ENCODE peak calls at places on chromosomes 4 and X, in seven cellular contexts. V, O, B, U, Z, S and X are unnamed samples.

GRCh38 chr4:40475609-40476008 is 140.5 kb downstream of the CHRNA9 start:
- DNase-seq in V (no peak), O (no peak), B (no peak), U (no peak), Z (no peak), S (no peak), X (no peak)

GRCh38 chr4:3628868-3629175 is 96.6 kb upstream of the LRPAP1 start:
- DNase-seq in V (no peak), O (no peak), B (no peak), U (no peak), Z (no peak), S (no peak), X (no peak)

GRCh38 chrX:110944323-110944761 is 148.7 kb upstream of the CHRDL1 start:
- DNase-seq in V (no peak), O (peak), B (no peak), U (no peak), Z (no peak), S (no peak), X (no peak)

GRCh38 chrX:16022580-16023170 is 100.7 kb upstream of the GRPR start:
- DNase-seq in V (peak), O (no peak), B (peak), U (no peak), Z (peak), S (no peak), X (no peak)

GRCh38 chr4:145176641-145177432 is 3.6 kb downstream of the OTUD4 start:
- DNase-seq in V (no peak), O (no peak), B (no peak), U (no peak), Z (no peak), S (no peak), X (no peak)

GRCh38 chr4:156948133-156948532 is 23.5 kb downstream of the PDGFC start:
- DNase-seq in V (no peak), O (no peak), B (peak), U (no peak), Z (no peak), S (no peak), X (no peak)

GRCh38 chr4:47468686-47469365 is 5.3 kb upstream of the COMMD8 start:
- DNase-seq in V (no peak), O (no peak), B (peak), U (no peak), Z (peak), S (no peak), X (no peak)

GRCh38 chr4:85019411-85019810 is 52.9 kb upstream of the WDFY3 start:
- DNase-seq in V (no peak), O (no peak), B (no peak), U (no peak), Z (no peak), S (no peak), X (no peak)

GRCh38 chrX:118973389-118974087 is 880 bp upstream of the LONRF3 start:
- DNase-seq in V (no peak), O (no peak), B (no peak), U (peak), Z (no peak), S (no peak), X (no peak)

GRCh38 chr4:181569553-181569952 is 673.6 kb upstream of the TENM3 start:
- DNase-seq in V (peak), O (no peak), B (peak), U (no peak), Z (peak), S (no peak), X (no peak)

GRCh38 chr4:22869235-22869634 is 176.5 kb downstream of the GBA3 start:
- DNase-seq in V (no peak), O (no peak), B (no peak), U (no peak), Z (no peak), S (no peak), X (no peak)

GRCh38 chrX:118718737-118719136 is 8.7 kb upstream of the IL13RA1 start:
- DNase-seq in V (no peak), O (no peak), B (no peak), U (no peak), Z (no peak), S (no peak), X (no peak)

GRCh38 chr4:168076989-168077725 is 15.2 kb upstream of the ANXA10 start:
- DNase-seq in V (peak), O (peak), B (peak), U (no peak), Z (peak), S (peak), X (peak)

GRCh38 chr4:176052744-176053143 is 12.9 kb upstream of the WDR17 start:
- DNase-seq in V (no peak), O (no peak), B (no peak), U (no peak), Z (no peak), S (no peak), X (no peak)

GRCh38 chr4:185591679-185592141 is 56.4 kb upstream of the PDLIM3 start:
- DNase-seq in V (no peak), O (no peak), B (peak), U (no peak), Z (no peak), S (no peak), X (no peak)

GRCh38 chrX:134520860-134521390 is 61.0 kb downstream of the HPRT1 start:
- DNase-seq in V (peak), O (no peak), B (peak), U (no peak), Z (peak), S (no peak), X (peak)

GRCh38 chr4:109611045-109611616 is 51.1 kb downstream of the MCUB start:
- DNase-seq in V (no peak), O (no peak), B (peak), U (no peak), Z (peak), S (no peak), X (no peak)

GRCh38 chrX:118221257-118221656 is 104.6 kb upstream of the KLHL13 start:
- DNase-seq in V (no peak), O (no peak), B (no peak), U (no peak), Z (no peak), S (no peak), X (no peak)

GRCh38 chr4:112881842-112882241 is 167.6 kb upstream of the ANK2 start:
- DNase-seq in V (no peak), O (no peak), B (peak), U (no peak), Z (no peak), S (no peak), X (no peak)

GRCh38 chrX:87409113-87409841 is 108.3 kb upstream of the KLHL4 start:
- DNase-seq in V (peak), O (no peak), B (peak), U (peak), Z (no peak), S (peak), X (no peak)

GRCh38 chr4:141132689-141133145 is 552 bp downstream of the RNF150 start:
- DNase-seq in V (peak), O (no peak), B (peak), U (peak), Z (no peak), S (no peak), X (peak)

GRCh38 chrX:133269168-133269567 is 51.0 kb upstream of the TFDP3 start:
- DNase-seq in V (no peak), O (no peak), B (no peak), U (no peak), Z (no peak), S (no peak), X (no peak)

GRCh38 chrX:39725928-39726619 is 371.7 kb downstream of the BCOR start:
- DNase-seq in V (peak), O (no peak), B (peak), U (no peak), Z (peak), S (no peak), X (no peak)

GRCh38 chrX:103687696-103688191 is 1.2 kb upstream of the MORF4L2 start:
- DNase-seq in V (peak), O (peak), B (peak), U (peak), Z (peak), S (peak), X (peak)

GRCh38 chr4:1872918-1873269 is 1.7 kb downstream of the NSD2 start:
- DNase-seq in V (no peak), O (no peak), B (peak), U (no peak), Z (peak), S (no peak), X (no peak)

GRCh38 chr4:54076673-54077072 is 12.3 kb upstream of the CHIC2 start:
- DNase-seq in V (no peak), O (no peak), B (no peak), U (no peak), Z (no peak), S (no peak), X (no peak)

GRCh38 chr4:38075370-38076152 is 115.4 kb downstream of the PTTG2 start:
- DNase-seq in V (peak), O (no peak), B (no peak), U (no peak), Z (peak), S (no peak), X (no peak)

GRCh38 chr4:122633211-122633610 is 12.3 kb upstream of the IL21 start:
- DNase-seq in V (no peak), O (no peak), B (no peak), U (no peak), Z (no peak), S (no peak), X (no peak)

GRCh38 chr4:142984871-142985585 is 138.9 kb upstream of the INPP4B start:
- DNase-seq in V (peak), O (no peak), B (peak), U (no peak), Z (no peak), S (no peak), X (no peak)
- TF ChIP-seq CTCF in V (peak), O (no peak), B (peak), U (peak), Z (peak), S (peak), X (peak)

GRCh38 chr4:155376387-155377268 is at the start of gene MAP9:
- DNase-seq in V (peak), O (peak), B (peak), U (peak), Z (peak), S (peak), X (peak)

GRCh38 chr4:155377281-155377680 is 516 bp upstream of the MAP9 start:
- DNase-seq in V (no peak), O (no peak), B (peak), U (no peak), Z (no peak), S (no peak), X (no peak)

GRCh38 chr4:155367608-155368007 is 9.2 kb downstream of the MAP9 start:
- DNase-seq in V (no peak), O (no peak), B (no peak), U (no peak), Z (no peak), S (no peak), X (no peak)

DNA sequence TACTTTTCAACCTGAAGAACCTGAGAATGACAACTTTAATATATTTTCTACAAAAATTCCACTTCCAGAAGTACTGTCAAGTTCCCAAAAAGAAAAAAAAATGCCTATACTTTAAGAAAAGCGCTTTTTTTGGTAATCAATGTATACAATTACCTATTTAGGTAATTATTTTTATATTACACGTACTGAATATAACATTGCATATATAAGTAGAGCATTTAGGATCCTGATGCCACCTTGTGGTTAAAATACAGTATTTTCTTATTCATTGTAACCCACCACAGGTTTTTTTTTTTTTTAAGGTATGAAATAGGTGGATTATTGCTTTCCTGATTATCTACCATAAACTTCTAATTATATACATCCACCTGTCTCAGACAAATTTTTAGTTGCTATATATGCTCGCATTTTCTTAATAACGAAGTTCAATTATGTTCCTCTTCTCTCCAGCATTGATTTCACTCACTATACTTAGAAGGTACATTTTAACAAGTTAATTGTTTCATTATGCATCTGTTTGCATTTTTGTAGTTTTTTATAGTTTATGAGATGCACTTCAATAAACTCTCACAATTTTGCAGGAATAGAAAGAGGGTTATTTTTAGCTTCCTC is 5.2 kb downstream of the MAP9 start:
- DNase-seq in V (peak), O (no peak), B (peak), U (no peak), Z (no peak), S (no peak), X (no peak)
- TF ChIP-seq CTCF in V (peak), O (peak), B (peak), U (peak), Z (peak), S (peak), X (peak)

DNA sequence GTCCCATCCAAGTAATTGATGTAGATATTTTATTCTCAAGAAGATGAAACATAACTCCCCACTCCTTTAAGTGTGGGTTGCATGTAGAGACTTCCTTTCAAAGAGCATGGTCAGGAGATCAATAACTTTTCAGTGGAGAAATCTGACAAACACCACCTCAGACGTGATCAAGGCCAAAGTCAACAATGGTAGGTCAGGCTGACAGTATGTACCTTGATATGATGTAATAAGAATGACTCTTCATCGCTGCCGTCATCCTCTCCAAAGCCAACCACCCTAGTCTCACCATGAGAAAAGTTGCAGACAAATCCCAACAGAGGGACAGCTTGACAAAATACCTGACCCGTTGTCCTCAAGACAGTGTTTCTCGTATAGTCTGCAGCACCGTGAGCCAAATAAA is 67.3 kb upstream of the DHRSX start:
- DNase-seq in V (no peak), O (no peak), B (no peak), U (no peak), Z (no peak), S (no peak), X (no peak)
- TF ChIP-seq CTCF in V (no peak), O (no peak), B (no peak), U (no peak), Z (no peak), S (no peak), X (no peak)

DNA sequence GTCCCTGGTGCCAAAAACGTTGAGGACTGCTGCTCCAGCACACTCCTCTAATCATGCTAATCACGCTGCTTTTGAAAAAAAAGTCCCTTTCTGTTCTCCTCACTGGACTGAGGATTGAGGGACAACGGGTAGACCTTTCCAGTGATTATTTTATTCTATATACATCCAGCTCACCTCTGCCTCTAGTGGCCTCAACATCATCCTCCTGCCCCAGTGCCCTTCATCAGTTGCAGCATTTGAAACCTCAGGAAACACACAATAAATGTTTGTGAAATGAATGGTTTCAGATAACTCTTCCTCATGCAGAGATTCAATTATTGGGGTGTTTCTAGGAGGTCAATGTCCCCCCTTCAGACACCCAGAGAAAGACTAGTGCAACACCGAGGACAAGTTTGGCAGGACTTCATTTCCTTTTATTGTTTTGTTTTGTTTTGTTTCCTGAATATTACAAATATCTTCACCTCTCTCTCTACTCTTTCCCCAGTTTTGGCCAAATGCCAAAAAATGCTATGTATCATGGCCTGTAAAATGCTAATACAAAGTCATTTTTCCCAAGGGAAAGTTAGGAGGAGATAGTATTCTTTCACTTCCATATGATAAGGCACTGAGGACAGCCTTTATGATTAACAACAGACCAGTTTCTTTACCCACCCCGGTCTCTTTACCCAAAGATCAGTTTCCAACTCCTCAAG is 460.1 kb upstream of the SLIT2 start:
- DNase-seq in V (no peak), O (no peak), B (peak), U (no peak), Z (no peak), S (no peak), X (no peak)
- TF ChIP-seq CTCF in V (no peak), O (no peak), B (peak), U (no peak), Z (peak), S (no peak), X (peak)

DNA sequence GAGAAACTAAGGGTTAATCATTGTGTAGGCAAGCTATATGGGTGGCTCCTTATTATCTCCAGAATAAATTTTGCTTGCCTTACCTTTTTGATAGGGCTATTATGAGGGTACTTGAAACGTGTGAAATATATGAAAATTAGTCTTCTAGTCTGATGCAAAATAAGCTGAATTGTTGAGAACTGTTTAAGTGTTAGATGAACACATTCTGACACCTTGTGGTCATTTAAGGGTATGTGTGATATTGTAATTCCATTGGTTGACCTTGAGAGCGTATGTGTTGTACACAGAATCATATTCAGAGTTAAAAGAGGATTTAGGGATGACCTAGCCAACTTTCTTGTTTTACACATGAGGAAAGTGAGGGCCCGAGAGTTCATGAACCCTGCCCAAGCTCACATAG is 44.6 kb upstream of the LINC00632 start:
- DNase-seq in V (peak), O (no peak), B (peak), U (no peak), Z (no peak), S (no peak), X (no peak)
- TF ChIP-seq CTCF in V (no peak), O (peak), B (no peak), U (peak), Z (peak), S (no peak), X (peak)

GRCh38 chr4:134465417-134465816 is 263.8 kb upstream of the PABPC4L start:
- DNase-seq in V (no peak), O (no peak), B (no peak), U (no peak), Z (no peak), S (no peak), X (no peak)

GRCh38 chr4:134471569-134471968 is 270.0 kb upstream of the PABPC4L start:
- DNase-seq in V (no peak), O (no peak), B (no peak), U (no peak), Z (no peak), S (no peak), X (no peak)

DNA sequence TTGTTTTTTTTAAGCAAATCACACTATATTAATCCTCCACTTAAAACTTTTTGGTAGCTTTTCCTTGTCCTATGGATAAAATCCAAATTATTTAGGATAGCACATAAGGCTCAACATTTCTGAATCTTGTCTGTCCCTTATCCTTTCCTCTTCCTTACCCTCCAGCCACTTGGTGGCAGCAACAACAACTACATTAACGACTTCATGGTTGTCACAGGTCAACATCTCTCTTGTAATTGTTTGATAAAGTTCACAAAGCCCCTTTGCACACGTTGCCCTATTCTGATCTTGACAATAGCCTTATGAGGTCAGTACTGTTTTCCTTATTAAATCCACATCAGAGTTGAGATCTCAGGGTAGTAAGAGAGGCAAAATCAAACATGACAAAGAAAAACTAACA is 269.0 kb upstream of the PABPC4L start:
- DNase-seq in V (no peak), O (no peak), B (peak), U (no peak), Z (no peak), S (no peak), X (peak)
- TF ChIP-seq CTCF in V (no peak), O (no peak), B (no peak), U (peak), Z (peak), S (peak), X (peak)

GRCh38 chr4:163003979-163004378 is 162.7 kb downstream of the NAF1 start:
- DNase-seq in V (no peak), O (no peak), B (no peak), U (no peak), Z (no peak), S (no peak), X (no peak)
- TF ChIP-seq CTCF in V (no peak), O (no peak), B (no peak), U (no peak), Z (no peak), S (no peak), X (no peak)

GRCh38 chrX:153635788-153636668 is 11.0 kb upstream of the DUSP9 start:
- DNase-seq in V (no peak), O (no peak), B (no peak), U (no peak), Z (peak), S (no peak), X (no peak)
- TF ChIP-seq CTCF in V (no peak), O (no peak), B (peak), U (peak), Z (peak), S (peak), X (peak)

DNA sequence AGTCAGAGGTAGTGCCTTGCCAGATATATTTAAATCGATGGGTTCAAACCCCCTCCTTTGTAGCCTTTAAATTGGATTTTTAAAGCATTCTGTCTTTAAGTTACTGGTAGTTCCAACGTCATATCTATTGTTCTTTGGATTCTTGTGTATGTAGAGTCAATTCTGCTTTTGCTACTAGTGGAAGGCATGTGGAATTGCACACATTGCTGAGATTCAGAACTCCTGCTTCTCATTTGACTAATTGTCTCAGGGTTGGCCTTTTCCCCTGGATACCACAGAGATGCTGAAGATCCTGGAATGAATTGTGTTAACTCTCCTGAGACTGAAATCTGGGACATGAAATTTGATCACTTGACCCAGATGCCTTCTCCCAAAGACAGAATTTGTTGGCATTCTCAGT is 328.3 kb upstream of the RPS6KA3 start:
- DNase-seq in V (no peak), O (no peak), B (peak), U (no peak), Z (no peak), S (no peak), X (no peak)
- TF ChIP-seq CTCF in V (no peak), O (no peak), B (peak), U (peak), Z (peak), S (peak), X (peak)

GRCh38 chr4:178598672-178599071 is 1156.4 kb upstream of the AGA start:
- DNase-seq in V (no peak), O (no peak), B (no peak), U (no peak), Z (no peak), S (no peak), X (no peak)

GRCh38 chr4:178602833-178603232 is 1160.6 kb upstream of the AGA start:
- DNase-seq in V (no peak), O (no peak), B (no peak), U (no peak), Z (no peak), S (no peak), X (no peak)

GRCh38 chr4:178599521-178599920 is 1157.3 kb upstream of the AGA start:
- DNase-seq in V (no peak), O (no peak), B (no peak), U (no peak), Z (no peak), S (no peak), X (no peak)
- TF ChIP-seq CTCF in V (peak), O (no peak), B (no peak), U (no peak), Z (no peak), S (peak), X (peak)